ENCODE peak calls at places on chromosomes 4 and X, in five cellular contexts. One of them, this sample, is unnamed.

GRCh38 chrX:46325312-46325877 is 219.8 kb downstream of the ZNF674 start:
- DNase-seq in foreskin fibroblast: peak
- DNase-seq in occipital lobe: no peak
- DNase-seq in activated T-helper 9 cell treated with anti-CD3 and anti-CD28 coated beads, Interleukin-2, amount 50 U/mL, for 16 hours: peak
- DNase-seq in fibroblast of mammary gland: peak
- DNase-seq in this sample: peak

GRCh38 chrX:39690541-39691415 is 407.0 kb downstream of the BCOR start:
- DNase-seq in fibroblast of mammary gland: no peak
- DNase-seq in activated T-helper 9 cell treated with anti-CD3 and anti-CD28 coated beads, Interleukin-2, amount 50 U/mL, for 16 hours: no peak
- DNase-seq in occipital lobe: no peak
- DNase-seq in foreskin fibroblast: no peak
- DNase-seq in this sample: no peak

GRCh38 chr4:146134761-146135160 is 40.8 kb upstream of the LSM6 start:
- DNase-seq in activated T-helper 9 cell treated with anti-CD3 and anti-CD28 coated beads, Interleukin-2, amount 50 U/mL, for 16 hours: no peak
- DNase-seq in foreskin fibroblast: no peak
- DNase-seq in fibroblast of mammary gland: peak
- DNase-seq in occipital lobe: peak
- DNase-seq in this sample: peak

GRCh38 chr4:113069212-113069892 is 19.9 kb downstream of the ANK2 start:
- DNase-seq in activated T-helper 9 cell treated with anti-CD3 and anti-CD28 coated beads, Interleukin-2, amount 50 U/mL, for 16 hours: no peak
- DNase-seq in fibroblast of mammary gland: peak
- DNase-seq in occipital lobe: no peak
- DNase-seq in foreskin fibroblast: peak
- DNase-seq in this sample: peak

GRCh38 chrX:10085223-10085622 is 71.6 kb upstream of the CLCN4 start:
- DNase-seq in foreskin fibroblast: no peak
- DNase-seq in activated T-helper 9 cell treated with anti-CD3 and anti-CD28 coated beads, Interleukin-2, amount 50 U/mL, for 16 hours: no peak
- DNase-seq in fibroblast of mammary gland: no peak
- DNase-seq in occipital lobe: no peak
- DNase-seq in this sample: no peak

GRCh38 chr4:137076908-137077307 is 455.4 kb downstream of the PCDH18 start:
- DNase-seq in activated T-helper 9 cell treated with anti-CD3 and anti-CD28 coated beads, Interleukin-2, amount 50 U/mL, for 16 hours: no peak
- DNase-seq in occipital lobe: no peak
- DNase-seq in foreskin fibroblast: no peak
- DNase-seq in fibroblast of mammary gland: no peak
- DNase-seq in this sample: no peak

GRCh38 chrX:63809158-63809557 is 24.1 kb upstream of the ARHGEF9 start:
- DNase-seq in occipital lobe: peak
- DNase-seq in foreskin fibroblast: no peak
- DNase-seq in fibroblast of mammary gland: no peak
- DNase-seq in activated T-helper 9 cell treated with anti-CD3 and anti-CD28 coated beads, Interleukin-2, amount 50 U/mL, for 16 hours: no peak
- DNase-seq in this sample: no peak

GRCh38 chr4:40185830-40186664 is 10.8 kb upstream of the RHOH start:
- DNase-seq in fibroblast of mammary gland: peak
- DNase-seq in activated T-helper 9 cell treated with anti-CD3 and anti-CD28 coated beads, Interleukin-2, amount 50 U/mL, for 16 hours: no peak
- DNase-seq in occipital lobe: no peak
- DNase-seq in foreskin fibroblast: peak
- DNase-seq in this sample: peak

GRCh38 chrX:121831601-121832000 is 784.2 kb downstream of the GLUD2 start:
- DNase-seq in foreskin fibroblast: peak
- DNase-seq in fibroblast of mammary gland: peak
- DNase-seq in activated T-helper 9 cell treated with anti-CD3 and anti-CD28 coated beads, Interleukin-2, amount 50 U/mL, for 16 hours: no peak
- DNase-seq in occipital lobe: no peak
- DNase-seq in this sample: no peak

GRCh38 chr4:52577285-52577968 is 81.7 kb downstream of the USP46 start:
- DNase-seq in fibroblast of mammary gland: peak
- DNase-seq in foreskin fibroblast: peak
- DNase-seq in occipital lobe: no peak
- DNase-seq in activated T-helper 9 cell treated with anti-CD3 and anti-CD28 coated beads, Interleukin-2, amount 50 U/mL, for 16 hours: no peak
- DNase-seq in this sample: no peak

GRCh38 chr4:114600672-114601071 is 2.1 kb downstream of the UGT8 start:
- DNase-seq in fibroblast of mammary gland: no peak
- DNase-seq in occipital lobe: no peak
- DNase-seq in foreskin fibroblast: no peak
- DNase-seq in activated T-helper 9 cell treated with anti-CD3 and anti-CD28 coated beads, Interleukin-2, amount 50 U/mL, for 16 hours: no peak
- DNase-seq in this sample: no peak

GRCh38 chr4:152698012-152698499 is 18.3 kb upstream of the TMEM154 start:
- DNase-seq in occipital lobe: no peak
- DNase-seq in fibroblast of mammary gland: no peak
- DNase-seq in foreskin fibroblast: no peak
- DNase-seq in activated T-helper 9 cell treated with anti-CD3 and anti-CD28 coated beads, Interleukin-2, amount 50 U/mL, for 16 hours: no peak
- DNase-seq in this sample: no peak

GRCh38 chr4:111126340-111126739 is 503.5 kb upstream of the PITX2 start:
- DNase-seq in activated T-helper 9 cell treated with anti-CD3 and anti-CD28 coated beads, Interleukin-2, amount 50 U/mL, for 16 hours: no peak
- DNase-seq in occipital lobe: no peak
- DNase-seq in foreskin fibroblast: no peak
- DNase-seq in fibroblast of mammary gland: no peak
- DNase-seq in this sample: no peak

GRCh38 chrX:9682456-9682855 is 83.2 kb downstream of the GPR143 start:
- DNase-seq in occipital lobe: no peak
- DNase-seq in fibroblast of mammary gland: peak
- DNase-seq in activated T-helper 9 cell treated with anti-CD3 and anti-CD28 coated beads, Interleukin-2, amount 50 U/mL, for 16 hours: no peak
- DNase-seq in foreskin fibroblast: no peak
- DNase-seq in this sample: peak

GRCh38 chrX:130793966-130794365 is 109.0 kb downstream of the ENOX2 start:
- DNase-seq in activated T-helper 9 cell treated with anti-CD3 and anti-CD28 coated beads, Interleukin-2, amount 50 U/mL, for 16 hours: no peak
- DNase-seq in occipital lobe: no peak
- DNase-seq in foreskin fibroblast: no peak
- DNase-seq in fibroblast of mammary gland: no peak
- DNase-seq in this sample: no peak

GRCh38 chrX:136191171-136191570 is 43.8 kb downstream of the FHL1 start:
- DNase-seq in fibroblast of mammary gland: no peak
- DNase-seq in activated T-helper 9 cell treated with anti-CD3 and anti-CD28 coated beads, Interleukin-2, amount 50 U/mL, for 16 hours: no peak
- DNase-seq in occipital lobe: no peak
- DNase-seq in foreskin fibroblast: no peak
- DNase-seq in this sample: no peak

GRCh38 chrX:48461830-48462229 is 8.2 kb downstream of the SLC38A5 start:
- DNase-seq in foreskin fibroblast: no peak
- DNase-seq in fibroblast of mammary gland: peak
- DNase-seq in activated T-helper 9 cell treated with anti-CD3 and anti-CD28 coated beads, Interleukin-2, amount 50 U/mL, for 16 hours: no peak
- DNase-seq in occipital lobe: no peak
- DNase-seq in this sample: no peak

GRCh38 chrX:22366166-22366702 is 93.5 kb downstream of the CBLL2 start:
- DNase-seq in occipital lobe: no peak
- DNase-seq in foreskin fibroblast: no peak
- DNase-seq in activated T-helper 9 cell treated with anti-CD3 and anti-CD28 coated beads, Interleukin-2, amount 50 U/mL, for 16 hours: no peak
- DNase-seq in fibroblast of mammary gland: peak
- DNase-seq in this sample: peak

GRCh38 chrX:139158256-139158655 is 372.3 kb upstream of the F9 start:
- DNase-seq in fibroblast of mammary gland: no peak
- DNase-seq in activated T-helper 9 cell treated with anti-CD3 and anti-CD28 coated beads, Interleukin-2, amount 50 U/mL, for 16 hours: no peak
- DNase-seq in occipital lobe: no peak
- DNase-seq in foreskin fibroblast: no peak
- DNase-seq in this sample: no peak

GRCh38 chrX:65874765-65875164 is 165.1 kb downstream of the VSIG4 start:
- DNase-seq in activated T-helper 9 cell treated with anti-CD3 and anti-CD28 coated beads, Interleukin-2, amount 50 U/mL, for 16 hours: no peak
- DNase-seq in foreskin fibroblast: no peak
- DNase-seq in fibroblast of mammary gland: no peak
- DNase-seq in occipital lobe: no peak
- DNase-seq in this sample: no peak

GRCh38 chr4:3640587-3640962 is 108.4 kb upstream of the LRPAP1 start:
- DNase-seq in fibroblast of mammary gland: peak
- DNase-seq in occipital lobe: no peak
- DNase-seq in foreskin fibroblast: no peak
- DNase-seq in activated T-helper 9 cell treated with anti-CD3 and anti-CD28 coated beads, Interleukin-2, amount 50 U/mL, for 16 hours: no peak
- DNase-seq in this sample: no peak

GRCh38 chr4:153593166-153593565 is 90.9 kb upstream of the TLR2 start:
- DNase-seq in fibroblast of mammary gland: no peak
- DNase-seq in occipital lobe: no peak
- DNase-seq in foreskin fibroblast: no peak
- DNase-seq in activated T-helper 9 cell treated with anti-CD3 and anti-CD28 coated beads, Interleukin-2, amount 50 U/mL, for 16 hours: no peak
- DNase-seq in this sample: no peak

GRCh38 chr4:155377281-155377680 is 516 bp upstream of the MAP9 start:
- DNase-seq in activated T-helper 9 cell treated with anti-CD3 and anti-CD28 coated beads, Interleukin-2, amount 50 U/mL, for 16 hours: no peak
- DNase-seq in foreskin fibroblast: peak
- DNase-seq in occipital lobe: no peak
- DNase-seq in fibroblast of mammary gland: peak
- DNase-seq in this sample: peak

GRCh38 chrX:153400146-153401132 is 711 bp downstream of the PNMA6E start:
- DNase-seq in fibroblast of mammary gland: peak
- DNase-seq in activated T-helper 9 cell treated with anti-CD3 and anti-CD28 coated beads, Interleukin-2, amount 50 U/mL, for 16 hours: peak
- DNase-seq in foreskin fibroblast: no peak
- DNase-seq in occipital lobe: no peak
- DNase-seq in this sample: no peak

GRCh38 chr4:109609431-109609830 is 49.4 kb downstream of the MCUB start:
- DNase-seq in foreskin fibroblast: no peak
- DNase-seq in occipital lobe: no peak
- DNase-seq in fibroblast of mammary gland: no peak
- DNase-seq in activated T-helper 9 cell treated with anti-CD3 and anti-CD28 coated beads, Interleukin-2, amount 50 U/mL, for 16 hours: no peak
- DNase-seq in this sample: no peak

GRCh38 chr4:152352645-152353116 is 183.2 kb downstream of the FBXW7 start:
- DNase-seq in foreskin fibroblast: peak
- DNase-seq in occipital lobe: peak
- DNase-seq in activated T-helper 9 cell treated with anti-CD3 and anti-CD28 coated beads, Interleukin-2, amount 50 U/mL, for 16 hours: no peak
- DNase-seq in fibroblast of mammary gland: peak
- DNase-seq in this sample: peak

GRCh38 chr4:40800064-40800463 is 50.3 kb downstream of the NSUN7 start:
- DNase-seq in activated T-helper 9 cell treated with anti-CD3 and anti-CD28 coated beads, Interleukin-2, amount 50 U/mL, for 16 hours: no peak
- DNase-seq in occipital lobe: no peak
- DNase-seq in fibroblast of mammary gland: no peak
- DNase-seq in foreskin fibroblast: no peak
- DNase-seq in this sample: no peak

GRCh38 chr4:57023104-57023503 is 44.4 kb downstream of the POLR2B start:
- DNase-seq in occipital lobe: no peak
- DNase-seq in foreskin fibroblast: peak
- DNase-seq in activated T-helper 9 cell treated with anti-CD3 and anti-CD28 coated beads, Interleukin-2, amount 50 U/mL, for 16 hours: no peak
- DNase-seq in fibroblast of mammary gland: peak
- DNase-seq in this sample: peak

GRCh38 chrX:107673933-107674479 is 45.7 kb downstream of the PRPS1 start:
- DNase-seq in fibroblast of mammary gland: peak
- DNase-seq in foreskin fibroblast: peak
- DNase-seq in occipital lobe: no peak
- DNase-seq in activated T-helper 9 cell treated with anti-CD3 and anti-CD28 coated beads, Interleukin-2, amount 50 U/mL, for 16 hours: peak
- DNase-seq in this sample: peak

GRCh38 chr4:21901831-21902230 is 46.7 kb downstream of the KCNIP4 start:
- DNase-seq in fibroblast of mammary gland: peak
- DNase-seq in foreskin fibroblast: peak
- DNase-seq in activated T-helper 9 cell treated with anti-CD3 and anti-CD28 coated beads, Interleukin-2, amount 50 U/mL, for 16 hours: no peak
- DNase-seq in occipital lobe: no peak
- DNase-seq in this sample: peak

GRCh38 chr4:152991361-152991760 is 55.2 kb downstream of the FHDC1 start:
- DNase-seq in activated T-helper 9 cell treated with anti-CD3 and anti-CD28 coated beads, Interleukin-2, amount 50 U/mL, for 16 hours: no peak
- DNase-seq in foreskin fibroblast: no peak
- DNase-seq in occipital lobe: no peak
- DNase-seq in fibroblast of mammary gland: no peak
- DNase-seq in this sample: no peak

GRCh38 chr4:20857081-20857480 is 156.8 kb downstream of the PACRGL start:
- DNase-seq in activated T-helper 9 cell treated with anti-CD3 and anti-CD28 coated beads, Interleukin-2, amount 50 U/mL, for 16 hours: no peak
- DNase-seq in foreskin fibroblast: no peak
- DNase-seq in occipital lobe: no peak
- DNase-seq in fibroblast of mammary gland: no peak
- DNase-seq in this sample: no peak

GRCh38 chr4:147060171-147060931 is 114.7 kb upstream of the TTC29 start:
- DNase-seq in fibroblast of mammary gland: peak
- DNase-seq in occipital lobe: no peak
- DNase-seq in foreskin fibroblast: peak
- DNase-seq in activated T-helper 9 cell treated with anti-CD3 and anti-CD28 coated beads, Interleukin-2, amount 50 U/mL, for 16 hours: no peak
- DNase-seq in this sample: peak

GRCh38 chrX:96715412-96715940 is 30.8 kb downstream of the DIAPH2 start:
- DNase-seq in activated T-helper 9 cell treated with anti-CD3 and anti-CD28 coated beads, Interleukin-2, amount 50 U/mL, for 16 hours: no peak
- DNase-seq in occipital lobe: no peak
- DNase-seq in foreskin fibroblast: no peak
- DNase-seq in fibroblast of mammary gland: peak
- DNase-seq in this sample: no peak

GRCh38 chrX:75038925-75039324 is 113.7 kb upstream of the NEXMIF start:
- DNase-seq in occipital lobe: no peak
- DNase-seq in foreskin fibroblast: no peak
- DNase-seq in activated T-helper 9 cell treated with anti-CD3 and anti-CD28 coated beads, Interleukin-2, amount 50 U/mL, for 16 hours: no peak
- DNase-seq in fibroblast of mammary gland: peak
- DNase-seq in this sample: peak

GRCh38 chr4:108029731-108030130 is 40.0 kb downstream of the HADH start:
- DNase-seq in activated T-helper 9 cell treated with anti-CD3 and anti-CD28 coated beads, Interleukin-2, amount 50 U/mL, for 16 hours: no peak
- DNase-seq in occipital lobe: no peak
- DNase-seq in fibroblast of mammary gland: peak
- DNase-seq in foreskin fibroblast: peak
- DNase-seq in this sample: no peak

GRCh38 chr4:140110542-140110941 is 43.4 kb downstream of the MAML3 start:
- DNase-seq in foreskin fibroblast: no peak
- DNase-seq in activated T-helper 9 cell treated with anti-CD3 and anti-CD28 coated beads, Interleukin-2, amount 50 U/mL, for 16 hours: no peak
- DNase-seq in occipital lobe: no peak
- DNase-seq in fibroblast of mammary gland: no peak
- DNase-seq in this sample: no peak

This sample was measured in fibroblast of gingiva.